ENCODE peak calls at places on chromosomes 13 and 19, in five cellular contexts. W, S, X, H and T are unnamed samples.

GRCh38 chr19:13163609-13164364 is 13.6 kb downstream of the IER2 start:
- DNase-seq in W (no peak), H (no peak), X (no peak), S (peak), T (peak)

GRCh38 chr19:3350014-3350663 is 16.2 kb upstream of the NFIC start:
- DNase-seq in W (no peak), H (no peak), X (no peak), S (no peak), T (no peak)

GRCh38 chr13:87671824-87672603 is 843 bp downstream of the SLITRK5 start:
- DNase-seq in H (no peak), W (no peak), S (peak), X (no peak), T (no peak)

GRCh38 chr13:97224544-97225324 is 2.6 kb downstream of the MBNL2 start:
- DNase-seq in W (no peak), X (no peak), S (peak), H (no peak), T (peak)

GRCh38 chr13:99176309-99177276 is 24.1 kb upstream of the UBAC2 start:
- DNase-seq in H (peak), S (peak), W (peak), X (no peak), T (peak)

GRCh38 chr19:7297742-7298141 is 3.5 kb upstream of the INSR start:
- DNase-seq in X (no peak), H (no peak), W (no peak), S (no peak), T (no peak)

GRCh38 chr19:52028780-52029123 is 573 bp upstream of the ZNF614 start:
- DNase-seq in W (no peak), X (no peak), S (no peak), H (no peak), T (no peak)

GRCh38 chr19:19463348-19464117 is 51.8 kb downstream of the TSSK6 start:
- DNase-seq in S (peak), H (no peak), X (peak), W (no peak), T (peak)

GRCh38 chr19:40533508-40533907 is 43.2 kb upstream of the SHKBP1 start:
- DNase-seq in S (no peak), X (no peak), W (no peak), H (no peak), T (no peak)

GRCh38 chr13:63481334-63481733 is 2065.7 kb upstream of the PCDH20 start:
- DNase-seq in S (peak), X (peak), W (no peak), H (no peak), T (peak)

GRCh38 chr19:50694815-50695145 is 24.8 kb downstream of the SHANK1 start:
- DNase-seq in H (no peak), X (no peak), W (no peak), S (no peak), T (no peak)

GRCh38 chr13:23367907-23368306 is 65.6 kb downstream of the SACS start:
- DNase-seq in W (no peak), H (no peak), X (no peak), S (no peak), T (no peak)